ENCODE peak calls at places on chromosome 2, in seven cellular contexts. Y is K562, H is HepG2, X is GM12878, S is SK-N-SH, L is GM12891, W is H1. P is an unnamed sample.
A peak's percentile ranks its signal among the peaks of the same experiment; 100 is the strongest.

GRCh38 chr2:37711308-37711731 is 39.9 kb upstream of the CDC42EP3 start:
- DNase-seq in H (no peak), L (no peak), W (no peak), X (no peak), S (no peak), Y (no peak), P (no peak)

GRCh38 chr2:26471766-26472706 is 5.9 kb downstream of the OTOF start:
- DNase-seq in H (no peak), S (peak; percentile 70), W (no peak), X (no peak), L (no peak), Y (peak; percentile 51), P (no peak)

GRCh38 chr2:133312335-133312734 is 255.9 kb downstream of the NCKAP5 start:
- DNase-seq in W (no peak), Y (no peak), X (no peak), H (no peak), L (no peak), S (no peak), P (no peak)

GRCh38 chr2:192029089-192029488 is 165.6 kb downstream of the TMEFF2 start:
- DNase-seq in X (no peak), W (peak; percentile 58), S (no peak), H (no peak), Y (peak; percentile 27), L (no peak), P (no peak)

GRCh38 chr2:65146067-65146466 is 16.2 kb upstream of the RAB1A start:
- DNase-seq in Y (no peak), L (no peak), S (no peak), W (no peak), H (no peak), X (no peak), P (no peak)

GRCh38 chr2:10124538-10125045 is 2.1 kb downstream of the RRM2 start:
- DNase-seq in Y (no peak), S (no peak), W (no peak), L (no peak), X (no peak), H (peak; percentile 82), P (no peak)

GRCh38 chr2:157839162-157839801 is 36.8 kb downstream of the ACVR1 start:
- DNase-seq in S (peak; percentile 63), X (no peak), L (no peak), Y (peak; percentile 65), W (peak; percentile 63), H (peak; percentile 70), P (no peak)

GRCh38 chr2:36355157-36355889 is at the start of gene CRIM1:
- DNase-seq in S (peak; percentile 82), L (peak; percentile 37), H (peak; percentile 79), X (no peak), Y (no peak), W (peak; percentile 84), P (no peak)

GRCh38 chr2:112577756-112578155 is 6.7 kb upstream of the CHCHD5 start:
- DNase-seq in X (no peak), S (no peak), Y (no peak), H (no peak), W (no peak), L (no peak), P (no peak)

GRCh38 chr2:127125821-127126220 is 18.9 kb upstream of the BIN1 start:
- DNase-seq in W (no peak), L (no peak), Y (no peak), H (no peak), S (no peak), X (no peak), P (no peak)

GRCh38 chr2:155431004-155431507 is 732.6 kb downstream of the KCNJ3 start:
- DNase-seq in X (no peak), W (no peak), L (no peak), Y (no peak), S (no peak), H (no peak), P (no peak)

GRCh38 chr2:126949775-126950174 is 51.1 kb downstream of the TEX51 start:
- DNase-seq in L (no peak), X (no peak), H (no peak), S (no peak), W (no peak), Y (no peak), P (no peak)

GRCh38 chr2:25323612-25324189 is 18.0 kb downstream of the DNMT3A start:
- DNase-seq in L (no peak), Y (no peak), H (no peak), X (no peak), W (no peak), S (no peak), P (no peak)

GRCh38 chr2:124027182-124027581 is 2.1 kb downstream of the CNTNAP5 start:
- DNase-seq in H (peak; percentile 64), W (no peak), S (peak; percentile 68), X (peak; percentile 9), L (peak; percentile 23), Y (peak; percentile 38), P (no peak)

GRCh38 chr2:96116879-96117533 is 635 bp upstream of the ADRA2B start:
- DNase-seq in W (no peak), S (peak; percentile 97), Y (peak; percentile 91), X (no peak), H (no peak), L (peak; percentile 96), P (peak; percentile 97)

GRCh38 chr2:220556658-220557057 is 929.2 kb downstream of the SLC4A3 start:
- DNase-seq in H (no peak), X (no peak), L (no peak), W (no peak), Y (no peak), S (no peak), P (no peak)

GRCh38 chr2:216556202-216556601 is 57.6 kb downstream of the RPL37A start:
- DNase-seq in W (no peak), X (no peak), S (no peak), H (no peak), L (no peak), Y (no peak), P (no peak)

GRCh38 chr2:178796079-178796677 is 11.0 kb downstream of the TTN start:
- DNase-seq in W (no peak), X (no peak), Y (peak; percentile 16), S (peak; percentile 32), L (peak; percentile 5), H (peak; percentile 10), P (no peak)

GRCh38 chr2:205947621-205948495 is 138.1 kb downstream of the INO80D start:
- DNase-seq in X (no peak), H (peak; percentile 68), L (peak; percentile 65), Y (peak; percentile 42), W (peak; percentile 88), S (peak; percentile 79), P (peak; percentile 38)

GRCh38 chr2:239098288-239098970 is 250.5 kb downstream of the TWIST2 start:
- DNase-seq in W (no peak), X (no peak), S (no peak), H (no peak), Y (no peak), L (no peak), P (no peak)

GRCh38 chr2:53230691-53231090 is 536.9 kb upstream of the CHAC2 start:
- DNase-seq in Y (no peak), H (no peak), L (no peak), X (no peak), W (no peak), S (no peak), P (no peak)

GRCh38 chr2:179538406-179538805 is 273.8 kb upstream of the SESTD1 start:
- DNase-seq in W (no peak), Y (no peak), L (no peak), X (no peak), H (no peak), S (no peak), P (no peak)

GRCh38 chr2:11446733-11447248 is 19.2 kb downstream of the E2F6 start:
- DNase-seq in L (peak; percentile 35), Y (peak; percentile 40), X (no peak), S (peak; percentile 72), H (peak; percentile 75), W (peak; percentile 85), P (no peak)

DNA sequence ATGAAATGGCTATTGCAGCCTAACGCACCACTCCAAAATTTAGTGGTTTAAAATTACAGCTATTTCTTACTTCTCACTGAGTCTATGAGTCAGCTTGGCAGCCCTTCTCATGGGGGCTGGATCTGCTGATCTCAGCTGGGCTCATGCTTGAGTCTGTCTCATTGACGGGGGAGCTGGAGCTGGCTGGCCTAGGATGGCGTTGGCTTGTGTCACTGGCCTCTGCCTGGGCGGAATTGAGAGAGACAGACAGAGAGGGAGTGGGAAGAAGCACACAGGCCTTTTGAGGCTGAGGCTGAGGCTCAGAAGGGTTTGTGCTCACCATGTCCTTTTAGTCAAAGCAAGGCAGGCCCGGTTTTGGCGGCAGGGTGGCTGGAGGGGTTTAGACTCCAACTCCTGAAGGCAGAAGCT is 412.1 kb upstream of the MYT1L start:
- DNase-seq in H (no peak), L (no peak), W (no peak), S (no peak), X (no peak), Y (no peak), P (no peak)
- TF ChIP-seq POLR2AphosphoS5 in H (no peak), L (no peak), W (no peak), S (no peak), X (no peak), Y (no peak), P (no peak)

DNA sequence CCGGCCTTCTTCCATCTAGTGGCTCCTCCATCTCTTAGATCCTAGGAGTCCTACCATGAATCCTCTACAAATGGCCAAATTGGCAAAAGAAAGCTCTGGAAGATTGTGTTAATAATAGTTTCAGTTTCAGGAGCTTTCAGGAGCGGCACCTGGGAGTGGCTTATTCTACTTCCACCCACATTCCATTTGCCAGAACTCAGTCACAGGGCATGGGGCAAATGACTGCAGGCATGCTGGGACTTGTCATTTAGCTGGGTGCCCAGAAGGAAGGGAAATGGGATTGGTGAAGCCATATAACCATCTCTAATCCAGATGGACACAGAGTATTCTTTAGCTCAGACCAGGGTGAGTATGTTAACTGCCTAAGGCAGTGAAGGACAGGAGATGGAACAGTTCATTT is 3.6 kb upstream of the LRATD1 start:
- DNase-seq in W (no peak), S (no peak), H (no peak), X (no peak), Y (no peak), L (no peak), P (no peak)
- TF ChIP-seq TAF1 in W (no peak), S (no peak), H (no peak), X (no peak), Y (no peak), L (no peak), P (no peak)

GRCh38 chr2:46072146-46072820 is 224.9 kb upstream of the EPAS1 start:
- DNase-seq in S (no peak), W (no peak), L (no peak), X (no peak), H (no peak), Y (no peak), P (no peak)
- TF ChIP-seq POLR2AphosphoS5 in S (no peak), W (no peak), L (no peak), X (no peak), H (no peak), Y (no peak), P (no peak)

GRCh38 chr2:71513096-71513495 is 59.7 kb downstream of the DYSF start:
- DNase-seq in H (no peak), X (no peak), S (no peak), Y (no peak), W (no peak), L (no peak), P (no peak)

GRCh38 chr2:71511776-71512175 is 58.4 kb downstream of the DYSF start:
- DNase-seq in W (no peak), Y (no peak), H (no peak), S (no peak), L (no peak), X (no peak), P (no peak)

GRCh38 chr2:71512386-71512785 is 59.0 kb downstream of the DYSF start:
- DNase-seq in H (no peak), Y (no peak), S (no peak), L (no peak), X (no peak), W (no peak), P (no peak)

GRCh38 chr2:71510938-71511337 is 57.6 kb downstream of the DYSF start:
- DNase-seq in S (no peak), L (no peak), W (no peak), Y (no peak), H (no peak), X (no peak), P (no peak)

GRCh38 chr2:71510196-71510807 is 56.9 kb downstream of the DYSF start:
- DNase-seq in H (peak; percentile 42), S (peak; percentile 87), L (peak; percentile 76), W (peak; percentile 92), Y (peak; percentile 80), X (no peak), P (peak; percentile 72)
- TF ChIP-seq TAF1 in H (no peak), S (no peak), L (no peak), W (no peak), Y (no peak), X (no peak), P (no peak)